ENCODE peak calls at places on chromosome 14, in five cellular contexts. B, M, A, I and J are unnamed samples.

GRCh38 chr14:24852312-24853060 is 197.5 kb downstream of the STXBP6 start:
- ATAC-seq in M (no peak), I (no peak), B (no peak), A (no peak), J (no peak)

GRCh38 chr14:97077253-97077653 is 280.1 kb downstream of the VRK1 start:
- ATAC-seq in M (peak), I (no peak), A (peak), B (peak), J (peak)

GRCh38 chr14:104706733-104707628 is 17.0 kb upstream of the ADSS1 start:
- ATAC-seq in I (no peak), A (no peak), B (no peak), M (no peak), J (no peak)

GRCh38 chr14:87233806-87234384 is 759.1 kb downstream of the GALC start:
- ATAC-seq in A (no peak), I (no peak), M (no peak), B (no peak), J (no peak)

GRCh38 chr14:77157716-77158115 is 16.1 kb upstream of the ZDHHC22 start:
- ATAC-seq in A (no peak), I (no peak), M (no peak), B (no peak), J (no peak)

GRCh38 chr14:38721822-38722431 is 381.1 kb downstream of the SEC23A start:
- ATAC-seq in I (no peak), M (peak), A (peak), B (no peak), J (peak)

GRCh38 chr14:88470542-88471440 is 84.0 kb downstream of the PTPN21 start:
- ATAC-seq in M (no peak), A (no peak), B (no peak), I (no peak), J (no peak)

GRCh38 chr14:95998656-95999055 is 40.5 kb upstream of the C14orf132 start:
- ATAC-seq in M (no peak), B (no peak), I (no peak), A (no peak), J (no peak)

GRCh38 chr14:67964391-67964812 is 144.8 kb downstream of the RAD51B start:
- ATAC-seq in I (no peak), M (no peak), B (no peak), A (no peak), J (no peak)

GRCh38 chr14:36313898-36314297 is 6.5 kb downstream of the MBIP start:
- ATAC-seq in B (no peak), A (no peak), I (no peak), M (no peak), J (no peak)

GRCh38 chr14:31993521-31993941 is 83.6 kb upstream of the ARHGAP5 start:
- ATAC-seq in I (no peak), A (no peak), M (no peak), B (no peak), J (no peak)

GRCh38 chr14:88840926-88841325 is 16.5 kb downstream of the TTC8 start:
- ATAC-seq in M (no peak), B (no peak), I (no peak), A (no peak), J (no peak)

GRCh38 chr14:59305231-59305630 is 116.8 kb downstream of the DAAM1 start:
- ATAC-seq in B (no peak), M (no peak), I (no peak), A (no peak), J (no peak)

GRCh38 chr14:67569011-67569650 is 30.9 kb downstream of the PIGH start:
- ATAC-seq in M (no peak), B (no peak), I (no peak), A (no peak), J (no peak)

GRCh38 chr14:45467023-45467422 is 214.0 kb upstream of the MIS18BP1 start:
- ATAC-seq in M (no peak), A (no peak), I (no peak), B (no peak), J (no peak)

GRCh38 chr14:103100281-103101121 is 6.0 kb downstream of the EXOC3L4 start:
- ATAC-seq in B (no peak), I (no peak), M (no peak), A (peak), J (no peak)

GRCh38 chr14:87049886-87050820 is 942.8 kb downstream of the GALC start:
- ATAC-seq in I (no peak), B (no peak), M (no peak), A (peak), J (no peak)

GRCh38 chr14:104776961-104777807 is 18.4 kb downstream of the AKT1 start:
- ATAC-seq in B (no peak), M (no peak), A (no peak), I (no peak), J (no peak)

GRCh38 chr14:24262821-24263733 is at the start of gene TGM1:
- ATAC-seq in I (no peak), A (peak), M (no peak), B (no peak), J (no peak)

GRCh38 chr14:64060648-64061096 is 207.9 kb downstream of the SYNE2 start:
- ATAC-seq in I (no peak), A (peak), B (peak), M (peak), J (peak)

GRCh38 chr14:99077076-99077843 is 194.7 kb downstream of the BCL11B start:
- ATAC-seq in B (peak), A (no peak), M (no peak), I (no peak), J (peak)

GRCh38 chr14:89746135-89746534 is 208.4 kb downstream of the EFCAB11 start:
- ATAC-seq in I (no peak), A (no peak), B (no peak), M (no peak), J (no peak)

GRCh38 chr14:47785041-47785440 is 109.6 kb upstream of the MDGA2 start:
- ATAC-seq in A (no peak), B (no peak), M (no peak), I (no peak), J (no peak)

GRCh38 chr14:76502219-76502618 is 126.3 kb downstream of the ESRRB start:
- ATAC-seq in I (no peak), A (no peak), M (no peak), B (no peak), J (no peak)